ENCODE peak calls at places on chromosomes 6 and 20, in five cellular contexts. One of them, this sample, is unnamed.

GRCh38 chr6:10425973-10426780 is 11.3 kb upstream of the TFAP2A start:
- DNase-seq in GM23338: peak
- DNase-seq in neural progenitor cell: peak
- DNase-seq in hepatocyte: peak
- DNase-seq in kidney: peak
- DNase-seq in this sample: no peak

GRCh38 chr6:106787327-106788196 is 158.2 kb downstream of the QRSL1 start:
- DNase-seq in neural progenitor cell: no peak
- DNase-seq in GM23338: no peak
- DNase-seq in hepatocyte: peak
- DNase-seq in kidney: no peak
- DNase-seq in this sample: no peak

GRCh38 chr6:19472850-19473249 is 364.3 kb upstream of the ID4 start:
- DNase-seq in kidney: no peak
- DNase-seq in neural progenitor cell: peak
- DNase-seq in GM23338: peak
- DNase-seq in hepatocyte: no peak
- DNase-seq in this sample: no peak

GRCh38 chr6:30568245-30568644 is 3.0 kb upstream of the ABCF1 start:
- DNase-seq in hepatocyte: no peak
- DNase-seq in kidney: no peak
- DNase-seq in GM23338: no peak
- DNase-seq in neural progenitor cell: no peak
- DNase-seq in this sample: no peak

GRCh38 chr20:63344616-63345327 is 16.4 kb downstream of the CHRNA4 start:
- DNase-seq in GM23338: no peak
- DNase-seq in hepatocyte: no peak
- DNase-seq in kidney: peak
- DNase-seq in neural progenitor cell: no peak
- DNase-seq in this sample: no peak

GRCh38 chr6:16511723-16512584 is 249.3 kb downstream of the ATXN1 start:
- DNase-seq in kidney: no peak
- DNase-seq in hepatocyte: no peak
- DNase-seq in GM23338: no peak
- DNase-seq in neural progenitor cell: no peak
- DNase-seq in this sample: no peak

GRCh38 chr6:148064406-148065134 is 278.1 kb upstream of the SASH1 start:
- DNase-seq in GM23338: no peak
- DNase-seq in hepatocyte: peak
- DNase-seq in kidney: peak
- DNase-seq in neural progenitor cell: no peak
- DNase-seq in this sample: no peak

GRCh38 chr6:43867246-43867645 is 97.2 kb downstream of the VEGFA start:
- DNase-seq in kidney: peak
- DNase-seq in neural progenitor cell: no peak
- DNase-seq in GM23338: no peak
- DNase-seq in hepatocyte: no peak
- DNase-seq in this sample: no peak

GRCh38 chr6:138997136-138997535 is 9.1 kb upstream of the REPS1 start:
- DNase-seq in kidney: no peak
- DNase-seq in GM23338: no peak
- DNase-seq in hepatocyte: no peak
- DNase-seq in neural progenitor cell: no peak
- DNase-seq in this sample: no peak

GRCh38 chr6:105179244-105180065 is at the start of gene POPDC3:
- DNase-seq in GM23338: peak
- DNase-seq in hepatocyte: peak
- DNase-seq in neural progenitor cell: peak
- DNase-seq in kidney: no peak
- DNase-seq in this sample: peak

GRCh38 chr6:33297956-33298772 is 578 bp downstream of the RGL2 start:
- DNase-seq in GM23338: peak
- DNase-seq in hepatocyte: peak
- DNase-seq in kidney: peak
- DNase-seq in neural progenitor cell: peak
- DNase-seq in this sample: peak

GRCh38 chr6:89085409-89086012 is 5.0 kb downstream of the PNRC1 start:
- DNase-seq in hepatocyte: no peak
- DNase-seq in neural progenitor cell: no peak
- DNase-seq in GM23338: no peak
- DNase-seq in kidney: no peak
- DNase-seq in this sample: no peak

GRCh38 chr6:111418971-111419693 is 63.9 kb downstream of the REV3L start:
- DNase-seq in GM23338: no peak
- DNase-seq in neural progenitor cell: no peak
- DNase-seq in hepatocyte: no peak
- DNase-seq in kidney: no peak
- DNase-seq in this sample: no peak

GRCh38 chr6:135722679-135723078 is 128.8 kb upstream of the PDE7B start:
- DNase-seq in neural progenitor cell: no peak
- DNase-seq in GM23338: no peak
- DNase-seq in hepatocyte: peak
- DNase-seq in kidney: no peak
- DNase-seq in this sample: peak

GRCh38 chr20:15339264-15339663 is 1001.9 kb upstream of the FLRT3 start:
- DNase-seq in GM23338: no peak
- DNase-seq in neural progenitor cell: no peak
- DNase-seq in kidney: no peak
- DNase-seq in hepatocyte: no peak
- DNase-seq in this sample: no peak

GRCh38 chr6:113011803-113012202 is 664.7 kb downstream of the RFPL4B start:
- DNase-seq in neural progenitor cell: no peak
- DNase-seq in kidney: no peak
- DNase-seq in GM23338: no peak
- DNase-seq in hepatocyte: no peak
- DNase-seq in this sample: no peak

GRCh38 chr6:63565058-63565726 is 7.1 kb upstream of the LOC128125822 start:
- DNase-seq in neural progenitor cell: no peak
- DNase-seq in hepatocyte: peak
- DNase-seq in kidney: no peak
- DNase-seq in GM23338: no peak
- DNase-seq in this sample: peak

GRCh38 chr6:43669050-43669921 is 18.3 kb downstream of the MRPS18A start:
- DNase-seq in GM23338: peak
- DNase-seq in hepatocyte: peak
- DNase-seq in neural progenitor cell: peak
- DNase-seq in kidney: no peak
- DNase-seq in this sample: no peak

GRCh38 chr6:2725999-2726567 is 24.6 kb downstream of the MYLK4 start:
- DNase-seq in GM23338: no peak
- DNase-seq in kidney: no peak
- DNase-seq in neural progenitor cell: no peak
- DNase-seq in hepatocyte: peak
- DNase-seq in this sample: no peak

GRCh38 chr6:41022294-41022693 is 16.7 kb downstream of the UNC5CL start:
- DNase-seq in hepatocyte: peak
- DNase-seq in kidney: no peak
- DNase-seq in neural progenitor cell: no peak
- DNase-seq in GM23338: no peak
- DNase-seq in this sample: no peak

GRCh38 chr6:21997414-21998037 is 299.3 kb downstream of the PRL start:
- DNase-seq in hepatocyte: no peak
- DNase-seq in neural progenitor cell: no peak
- DNase-seq in GM23338: no peak
- DNase-seq in kidney: no peak
- DNase-seq in this sample: no peak

GRCh38 chr6:24484657-24485318 is 4.6 kb downstream of the GPLD1 start:
- DNase-seq in kidney: no peak
- DNase-seq in GM23338: no peak
- DNase-seq in neural progenitor cell: no peak
- DNase-seq in hepatocyte: no peak
- DNase-seq in this sample: no peak

GRCh38 chr6:25404693-25405169 is 125.6 kb downstream of the CARMIL1 start:
- DNase-seq in hepatocyte: no peak
- DNase-seq in kidney: no peak
- DNase-seq in GM23338: no peak
- DNase-seq in neural progenitor cell: no peak
- DNase-seq in this sample: no peak

GRCh38 chr20:62792182-62792939 is 3.9 kb upstream of the MRGBP start:
- DNase-seq in neural progenitor cell: no peak
- DNase-seq in kidney: no peak
- DNase-seq in GM23338: no peak
- DNase-seq in hepatocyte: no peak
- DNase-seq in this sample: no peak

DNA sequence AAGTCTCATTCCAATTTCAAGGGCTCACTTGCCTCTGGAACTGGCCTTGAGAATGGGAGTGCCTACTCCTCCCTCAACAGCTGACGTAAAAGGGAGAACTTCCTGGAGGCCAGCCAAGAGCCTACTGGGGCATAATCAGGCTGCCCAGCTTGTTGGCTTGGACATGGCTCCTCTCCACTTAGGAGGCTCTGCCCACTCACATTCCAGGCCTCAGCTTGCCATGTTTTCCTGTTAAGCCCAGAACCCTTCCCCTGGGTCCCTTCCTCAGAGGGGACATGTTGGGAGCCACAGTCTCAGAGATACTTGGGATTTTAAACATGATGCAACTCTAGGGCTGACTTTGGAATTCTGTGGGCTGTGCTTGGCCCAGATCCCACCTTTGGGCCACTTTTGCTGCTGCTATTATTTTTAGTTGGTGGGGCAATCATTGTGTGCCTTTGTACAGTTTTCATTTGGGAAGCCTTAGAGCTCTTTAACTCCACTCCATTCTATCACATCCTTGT is 31.5 kb upstream of the ADTRP start:
- DNase-seq in hepatocyte: peak
- DNase-seq in GM23338: no peak
- DNase-seq in neural progenitor cell: no peak
- DNase-seq in kidney: peak
- DNase-seq in this sample: peak
- H3K27ac ChIP-seq in hepatocyte: peak
- H3K27ac ChIP-seq in GM23338: no peak
- H3K27ac ChIP-seq in neural progenitor cell: no peak
- H3K27ac ChIP-seq in kidney: no peak
- H3K27ac ChIP-seq in this sample: peak

DNA sequence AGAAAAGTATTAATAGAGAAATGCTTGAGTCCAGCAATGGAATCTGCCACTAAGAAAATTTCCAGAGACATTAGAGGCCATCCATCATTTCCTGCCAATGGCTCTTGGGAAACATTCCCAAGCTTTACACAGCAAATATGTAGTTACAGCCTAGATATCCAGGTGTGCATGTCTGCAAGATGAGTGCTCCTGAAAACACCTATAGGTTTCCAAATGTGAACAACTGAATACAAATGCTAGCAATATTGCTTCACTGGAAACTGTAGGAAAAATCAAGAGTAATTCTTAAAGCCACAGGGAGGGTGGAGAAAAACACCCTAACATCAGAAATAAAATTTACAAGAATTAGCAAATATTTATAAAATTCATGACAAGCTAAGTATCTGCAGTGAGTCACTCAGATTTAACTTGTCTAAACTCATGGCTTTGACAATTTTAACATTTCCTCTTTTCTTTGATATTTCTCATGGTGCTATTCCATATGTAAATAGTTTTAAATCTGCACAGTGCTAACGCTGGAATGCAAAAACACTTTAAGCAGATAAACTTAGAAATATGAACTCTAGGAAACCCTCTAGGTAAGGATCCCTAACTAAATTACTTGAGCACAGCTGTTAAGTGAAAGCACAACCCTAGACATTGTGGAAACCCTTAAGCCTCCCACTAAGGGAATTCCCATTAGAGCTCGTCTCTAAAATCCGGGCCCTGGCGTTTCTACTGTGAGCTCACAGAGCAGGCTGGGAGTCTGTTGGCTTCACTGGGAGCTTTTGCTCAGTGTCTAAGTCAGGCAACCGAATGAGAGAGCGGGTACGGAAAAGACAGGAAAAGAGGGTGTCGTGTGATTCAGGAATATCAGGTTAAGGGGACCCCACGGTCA is 112.0 kb upstream of the RPS6KA2 start:
- DNase-seq in GM23338: no peak
- DNase-seq in neural progenitor cell: peak
- DNase-seq in kidney: no peak
- DNase-seq in hepatocyte: peak
- DNase-seq in this sample: no peak
- TF ChIP-seq CTCF in GM23338: no peak
- TF ChIP-seq CTCF in neural progenitor cell: no peak
- TF ChIP-seq CTCF in kidney: no peak
- TF ChIP-seq CTCF in hepatocyte: no peak
- TF ChIP-seq CTCF in this sample: no peak

GRCh38 chr20:46954490-46955038 is 59.9 kb downstream of the EYA2 start:
- DNase-seq in kidney: no peak
- DNase-seq in hepatocyte: peak
- DNase-seq in GM23338: no peak
- DNase-seq in neural progenitor cell: no peak
- DNase-seq in this sample: peak

GRCh38 chr20:46959081-46959692 is 64.5 kb downstream of the EYA2 start:
- DNase-seq in GM23338: no peak
- DNase-seq in neural progenitor cell: no peak
- DNase-seq in hepatocyte: no peak
- DNase-seq in kidney: no peak
- DNase-seq in this sample: peak

GRCh38 chr20:46951840-46952497 is 57.3 kb downstream of the EYA2 start:
- DNase-seq in kidney: no peak
- DNase-seq in GM23338: peak
- DNase-seq in neural progenitor cell: no peak
- DNase-seq in hepatocyte: no peak
- DNase-seq in this sample: no peak

GRCh38 chr20:46953596-46953995 is 59.0 kb downstream of the EYA2 start:
- DNase-seq in kidney: no peak
- DNase-seq in neural progenitor cell: no peak
- DNase-seq in GM23338: no peak
- DNase-seq in hepatocyte: no peak
- DNase-seq in this sample: no peak

GRCh38 chr20:46955601-46956556 is 61.2 kb downstream of the EYA2 start:
- DNase-seq in hepatocyte: no peak
- DNase-seq in kidney: no peak
- DNase-seq in GM23338: no peak
- DNase-seq in neural progenitor cell: no peak
- DNase-seq in this sample: no peak
- H3K27ac ChIP-seq in hepatocyte: no peak
- H3K27ac ChIP-seq in kidney: no peak
- H3K27ac ChIP-seq in GM23338: no peak
- H3K27ac ChIP-seq in neural progenitor cell: no peak
- H3K27ac ChIP-seq in this sample: no peak

DNA sequence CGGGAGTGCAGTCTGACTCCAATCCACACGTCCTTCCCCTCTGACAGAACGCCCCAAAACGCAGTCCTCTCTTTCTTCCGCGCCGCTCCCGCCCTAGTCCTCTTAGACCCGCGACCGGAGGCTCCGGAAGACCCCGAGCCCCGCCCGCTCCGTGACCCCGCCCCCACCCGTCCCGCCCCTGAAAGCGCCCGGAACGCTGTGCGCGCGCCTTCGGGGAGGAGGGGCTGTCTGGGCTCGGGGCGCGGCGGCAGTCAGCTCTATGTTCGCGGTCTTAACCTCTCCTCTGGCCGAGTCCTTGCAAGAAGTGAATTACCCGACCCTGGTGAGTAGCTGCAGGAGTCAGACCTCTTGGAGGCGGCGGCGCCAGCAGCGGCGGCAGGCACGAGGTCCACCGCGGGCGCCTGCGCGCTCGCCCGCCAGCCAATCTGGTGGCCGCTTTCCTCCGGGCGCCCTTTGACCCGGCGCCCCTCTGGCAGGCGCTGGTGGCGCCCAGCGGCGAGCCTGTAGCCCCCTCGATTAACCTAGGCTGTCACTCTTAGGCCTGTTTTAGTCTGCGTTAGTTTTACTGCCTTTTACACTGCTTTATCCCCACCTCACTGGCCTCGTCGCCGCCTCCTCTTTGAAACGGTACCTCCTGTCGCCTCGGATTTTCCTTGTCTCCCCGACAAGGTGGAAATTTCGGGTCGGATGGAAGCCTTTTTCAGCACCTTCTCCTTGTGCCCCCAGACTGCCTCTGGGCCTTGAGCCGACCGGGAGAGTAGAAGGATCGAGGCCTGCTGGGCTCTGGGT is at the start of gene MANEA:
- DNase-seq in GM23338: peak
- DNase-seq in hepatocyte: peak
- DNase-seq in kidney: peak
- DNase-seq in neural progenitor cell: peak
- DNase-seq in this sample: peak
- TF ChIP-seq CTCF in GM23338: no peak
- TF ChIP-seq CTCF in hepatocyte: no peak
- TF ChIP-seq CTCF in kidney: no peak
- TF ChIP-seq CTCF in neural progenitor cell: no peak
- TF ChIP-seq CTCF in this sample: no peak

This sample was measured in RWPE1.